ENCODE peak calls at places on chromosomes 1 and 21, in six cellular contexts. C is activated CD4-positive, alpha-beta T cell treated with anti-CD3 and anti-CD28 coated beads for 24 hours; R is thoracic aorta; I is globus pallidus; F is stimulated activated naive CD8-positive, alpha-beta T cell treated with anti-CD3 and anti-CD28 coated beads, Interleukin-15, Interleukin-2, amounts not matched to agents 100 U/mL and 50 U/mL, for 24 hours; N is fibroblast of the conjunctiva. Z is an unnamed sample.

GRCh38 chr1:87325982-87326738 is 2.5 kb upstream of the LMO4 start:
- DNase-seq in I (peak; percentile 62), N (peak; percentile 44), F (peak; percentile 45), R (no peak), C (no peak), Z (no peak)

GRCh38 chr21:43986544-43987451 is 25.3 kb upstream of the TRAPPC10 start:
- DNase-seq in F (no peak), I (peak; percentile 89), N (no peak), C (no peak), R (no peak), Z (no peak)

GRCh38 chr1:51916587-51917405 is 38.3 kb upstream of the NRDC start:
- DNase-seq in I (no peak), R (no peak), N (no peak), F (no peak), C (no peak), Z (no peak)

GRCh38 chr1:46086581-46086980 is 45.8 kb downstream of the PIK3R3 start:
- DNase-seq in R (no peak), F (no peak), N (no peak), I (no peak), C (no peak), Z (no peak)

GRCh38 chr1:9069324-9070100 is at the start of gene SLC2A5:
- DNase-seq in N (no peak), C (no peak), I (peak; percentile 71), R (no peak), F (no peak), Z (no peak)

GRCh38 chr1:217907504-217907903 is 276.4 kb downstream of the SPATA17 start:
- DNase-seq in F (no peak), N (no peak), I (no peak), R (no peak), C (no peak), Z (peak; percentile 59)

GRCh38 chr1:212916395-212917133 is 33.8 kb upstream of the VASH2 start:
- DNase-seq in N (no peak), C (no peak), R (no peak), F (no peak), I (peak; percentile 9), Z (no peak)

GRCh38 chr1:78491311-78492071 is 717 bp downstream of the PTGFR start:
- DNase-seq in C (no peak), I (no peak), F (no peak), N (peak; percentile 67), R (no peak), Z (peak; percentile 45)

GRCh38 chr1:27659497-27660299 is 12.3 kb downstream of the IFI6 start:
- DNase-seq in I (peak; percentile 81), C (peak; percentile 79), R (peak; percentile 68), N (peak; percentile 59), F (peak; percentile 93), Z (peak; percentile 67)

GRCh38 chr1:215133532-215133931 is 51.0 kb downstream of the KCNK2 start:
- DNase-seq in R (no peak), N (no peak), C (no peak), I (no peak), F (no peak), Z (no peak)

Z was measured in stromal cell of bone marrow.